ENCODE peak calls at places on chromosomes 12 and 14, in ten cellular contexts. One of them, this sample, is unnamed.

GRCh38 chr12:59149995-59150642 is 229.8 kb upstream of the LRIG3 start:
- DNase-seq in foreskin keratinocyte: peak
- DNase-seq in A549: peak
- DNase-seq in ovary: no peak
- DNase-seq in tibial nerve: no peak
- DNase-seq in left lung: no peak
- DNase-seq in RWPE1: peak
- DNase-seq in AG04450: peak
- DNase-seq in right lobe of liver: no peak
- DNase-seq in left ventricle myocardium inferior: no peak
- DNase-seq in this sample: no peak

GRCh38 chr12:868722-869121 is 80.8 kb downstream of the RAD52 start:
- DNase-seq in right lobe of liver: no peak
- DNase-seq in A549: no peak
- DNase-seq in left lung: no peak
- DNase-seq in left ventricle myocardium inferior: no peak
- DNase-seq in ovary: no peak
- DNase-seq in foreskin keratinocyte: no peak
- DNase-seq in AG04450: no peak
- DNase-seq in RWPE1: no peak
- DNase-seq in tibial nerve: no peak
- DNase-seq in this sample: no peak

GRCh38 chr12:54360717-54361456 is 3.4 kb downstream of the GPR84 start:
- DNase-seq in right lobe of liver: peak
- DNase-seq in left ventricle myocardium inferior: peak
- DNase-seq in AG04450: no peak
- DNase-seq in ovary: peak
- DNase-seq in A549: peak
- DNase-seq in left lung: peak
- DNase-seq in RWPE1: peak
- DNase-seq in tibial nerve: peak
- DNase-seq in foreskin keratinocyte: no peak
- DNase-seq in this sample: peak

GRCh38 chr12:27535318-27535717 is 11.3 kb downstream of the PPFIBP1 start:
- DNase-seq in left lung: no peak
- DNase-seq in foreskin keratinocyte: no peak
- DNase-seq in ovary: no peak
- DNase-seq in tibial nerve: no peak
- DNase-seq in right lobe of liver: no peak
- DNase-seq in left ventricle myocardium inferior: no peak
- DNase-seq in AG04450: no peak
- DNase-seq in RWPE1: no peak
- DNase-seq in A549: no peak
- DNase-seq in this sample: no peak

GRCh38 chr14:82879949-82880535 is 1346.4 kb upstream of the SEL1L start:
- DNase-seq in RWPE1: no peak
- DNase-seq in left ventricle myocardium inferior: no peak
- DNase-seq in A549: no peak
- DNase-seq in foreskin keratinocyte: peak
- DNase-seq in tibial nerve: no peak
- DNase-seq in right lobe of liver: no peak
- DNase-seq in AG04450: no peak
- DNase-seq in ovary: no peak
- DNase-seq in left lung: no peak
- DNase-seq in this sample: no peak

GRCh38 chr14:52043690-52044089 is 25.2 kb downstream of the NID2 start:
- DNase-seq in left lung: no peak
- DNase-seq in right lobe of liver: no peak
- DNase-seq in tibial nerve: no peak
- DNase-seq in AG04450: no peak
- DNase-seq in left ventricle myocardium inferior: no peak
- DNase-seq in A549: peak
- DNase-seq in RWPE1: peak
- DNase-seq in ovary: no peak
- DNase-seq in foreskin keratinocyte: no peak
- DNase-seq in this sample: no peak

GRCh38 chr14:65709576-65709975 is 297.0 kb downstream of the FUT8 start:
- DNase-seq in RWPE1: no peak
- DNase-seq in foreskin keratinocyte: no peak
- DNase-seq in right lobe of liver: no peak
- DNase-seq in tibial nerve: no peak
- DNase-seq in ovary: no peak
- DNase-seq in AG04450: no peak
- DNase-seq in A549: no peak
- DNase-seq in left lung: no peak
- DNase-seq in left ventricle myocardium inferior: no peak
- DNase-seq in this sample: no peak

GRCh38 chr12:966715-967114 is 17.2 kb upstream of the RAD52 start:
- DNase-seq in tibial nerve: no peak
- DNase-seq in ovary: no peak
- DNase-seq in left lung: no peak
- DNase-seq in right lobe of liver: no peak
- DNase-seq in foreskin keratinocyte: no peak
- DNase-seq in RWPE1: no peak
- DNase-seq in A549: no peak
- DNase-seq in AG04450: no peak
- DNase-seq in left ventricle myocardium inferior: no peak
- DNase-seq in this sample: no peak

GRCh38 chr12:93567174-93567573 is 5.3 kb upstream of the SOCS2 start:
- DNase-seq in foreskin keratinocyte: no peak
- DNase-seq in AG04450: no peak
- DNase-seq in left lung: no peak
- DNase-seq in tibial nerve: no peak
- DNase-seq in right lobe of liver: no peak
- DNase-seq in A549: no peak
- DNase-seq in left ventricle myocardium inferior: no peak
- DNase-seq in RWPE1: no peak
- DNase-seq in ovary: no peak
- DNase-seq in this sample: no peak

GRCh38 chr12:70849265-70849960 is 71.1 kb downstream of the PTPRR start:
- DNase-seq in tibial nerve: no peak
- DNase-seq in right lobe of liver: no peak
- DNase-seq in left lung: no peak
- DNase-seq in left ventricle myocardium inferior: no peak
- DNase-seq in RWPE1: peak
- DNase-seq in ovary: no peak
- DNase-seq in foreskin keratinocyte: no peak
- DNase-seq in AG04450: no peak
- DNase-seq in A549: peak
- DNase-seq in this sample: no peak

GRCh38 chr14:76716285-76716684 is 45.0 kb upstream of the VASH1 start:
- DNase-seq in left lung: no peak
- DNase-seq in foreskin keratinocyte: no peak
- DNase-seq in tibial nerve: no peak
- DNase-seq in AG04450: no peak
- DNase-seq in ovary: no peak
- DNase-seq in A549: no peak
- DNase-seq in left ventricle myocardium inferior: no peak
- DNase-seq in right lobe of liver: no peak
- DNase-seq in RWPE1: no peak
- DNase-seq in this sample: no peak

GRCh38 chr14:101844752-101845151 is 83.2 kb downstream of the PPP2R5C start:
- DNase-seq in ovary: no peak
- DNase-seq in RWPE1: no peak
- DNase-seq in foreskin keratinocyte: no peak
- DNase-seq in AG04450: no peak
- DNase-seq in right lobe of liver: no peak
- DNase-seq in A549: no peak
- DNase-seq in left ventricle myocardium inferior: no peak
- DNase-seq in left lung: no peak
- DNase-seq in tibial nerve: no peak
- DNase-seq in this sample: no peak

GRCh38 chr14:101845496-101845895 is 84.0 kb downstream of the PPP2R5C start:
- DNase-seq in left ventricle myocardium inferior: no peak
- DNase-seq in right lobe of liver: no peak
- DNase-seq in RWPE1: no peak
- DNase-seq in AG04450: no peak
- DNase-seq in tibial nerve: no peak
- DNase-seq in A549: no peak
- DNase-seq in ovary: no peak
- DNase-seq in left lung: no peak
- DNase-seq in foreskin keratinocyte: no peak
- DNase-seq in this sample: no peak

GRCh38 chr14:101844219-101844618 is 82.7 kb downstream of the PPP2R5C start:
- DNase-seq in left lung: no peak
- DNase-seq in A549: no peak
- DNase-seq in foreskin keratinocyte: no peak
- DNase-seq in AG04450: no peak
- DNase-seq in left ventricle myocardium inferior: peak
- DNase-seq in tibial nerve: no peak
- DNase-seq in RWPE1: no peak
- DNase-seq in ovary: no peak
- DNase-seq in right lobe of liver: no peak
- DNase-seq in this sample: no peak

GRCh38 chr14:101843038-101843437 is 81.5 kb downstream of the PPP2R5C start:
- DNase-seq in right lobe of liver: no peak
- DNase-seq in RWPE1: no peak
- DNase-seq in AG04450: no peak
- DNase-seq in left lung: no peak
- DNase-seq in ovary: no peak
- DNase-seq in left ventricle myocardium inferior: no peak
- DNase-seq in A549: no peak
- DNase-seq in tibial nerve: no peak
- DNase-seq in foreskin keratinocyte: no peak
- DNase-seq in this sample: no peak

GRCh38 chr14:101843665-101844064 is 82.2 kb downstream of the PPP2R5C start:
- DNase-seq in left lung: no peak
- DNase-seq in right lobe of liver: no peak
- DNase-seq in tibial nerve: no peak
- DNase-seq in left ventricle myocardium inferior: no peak
- DNase-seq in RWPE1: no peak
- DNase-seq in A549: peak
- DNase-seq in AG04450: no peak
- DNase-seq in foreskin keratinocyte: no peak
- DNase-seq in ovary: no peak
- DNase-seq in this sample: no peak
- H3K27ac ChIP-seq in left lung: no peak
- H3K27ac ChIP-seq in right lobe of liver: no peak
- H3K27ac ChIP-seq in tibial nerve: no peak
- H3K27ac ChIP-seq in left ventricle myocardium inferior: peak
- H3K27ac ChIP-seq in RWPE1: no peak
- H3K27ac ChIP-seq in A549: no peak
- H3K27ac ChIP-seq in AG04450: no peak
- H3K27ac ChIP-seq in foreskin keratinocyte: no peak
- H3K27ac ChIP-seq in ovary: no peak
- H3K27ac ChIP-seq in this sample: no peak

DNA sequence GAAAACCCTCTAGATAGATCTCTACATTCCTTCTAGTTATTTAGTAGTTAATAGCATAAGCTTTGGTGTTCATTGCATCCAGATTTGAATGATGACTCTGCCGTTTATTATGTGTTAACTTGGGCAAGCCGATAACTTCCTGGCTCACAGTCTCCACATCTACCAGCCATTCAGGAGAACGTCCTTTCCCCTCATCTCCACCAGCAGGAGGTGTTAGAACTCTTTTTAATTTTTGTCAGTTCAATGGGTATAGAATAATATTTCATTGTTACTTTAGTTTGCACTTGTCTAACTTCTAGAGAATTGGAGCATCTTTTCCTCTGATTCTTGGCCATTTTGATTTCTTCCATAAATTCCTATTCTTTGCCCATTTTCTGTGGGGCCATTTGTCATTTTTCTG is 30.0 kb upstream of the WSCD2 start:
- DNase-seq in foreskin keratinocyte: no peak
- DNase-seq in ovary: no peak
- DNase-seq in RWPE1: no peak
- DNase-seq in AG04450: no peak
- DNase-seq in right lobe of liver: no peak
- DNase-seq in tibial nerve: no peak
- DNase-seq in A549: no peak
- DNase-seq in left lung: no peak
- DNase-seq in left ventricle myocardium inferior: no peak
- DNase-seq in this sample: no peak
- TF ChIP-seq CTCF in foreskin keratinocyte: peak
- TF ChIP-seq CTCF in ovary: no peak
- TF ChIP-seq CTCF in RWPE1: no peak
- TF ChIP-seq CTCF in AG04450: no peak
- TF ChIP-seq CTCF in right lobe of liver: peak
- TF ChIP-seq CTCF in tibial nerve: peak
- TF ChIP-seq CTCF in A549: no peak
- TF ChIP-seq CTCF in left lung: no peak
- TF ChIP-seq CTCF in left ventricle myocardium inferior: peak
- TF ChIP-seq CTCF in this sample: no peak

GRCh38 chr12:53064613-53065415 is 14.4 kb downstream of the SPRYD3 start:
- DNase-seq in foreskin keratinocyte: no peak
- DNase-seq in AG04450: no peak
- DNase-seq in left ventricle myocardium inferior: no peak
- DNase-seq in right lobe of liver: no peak
- DNase-seq in ovary: peak
- DNase-seq in left lung: no peak
- DNase-seq in A549: no peak
- DNase-seq in tibial nerve: peak
- DNase-seq in RWPE1: no peak
- DNase-seq in this sample: no peak

GRCh38 chr12:53066594-53066978 is 12.6 kb downstream of the SPRYD3 start:
- DNase-seq in left ventricle myocardium inferior: no peak
- DNase-seq in A549: no peak
- DNase-seq in RWPE1: no peak
- DNase-seq in foreskin keratinocyte: no peak
- DNase-seq in left lung: no peak
- DNase-seq in ovary: peak
- DNase-seq in right lobe of liver: no peak
- DNase-seq in tibial nerve: no peak
- DNase-seq in AG04450: no peak
- DNase-seq in this sample: no peak

GRCh38 chr12:53065470-53065869 is 13.7 kb downstream of the SPRYD3 start:
- DNase-seq in AG04450: no peak
- DNase-seq in left lung: no peak
- DNase-seq in ovary: peak
- DNase-seq in tibial nerve: no peak
- DNase-seq in foreskin keratinocyte: no peak
- DNase-seq in RWPE1: no peak
- DNase-seq in A549: no peak
- DNase-seq in left ventricle myocardium inferior: no peak
- DNase-seq in right lobe of liver: no peak
- DNase-seq in this sample: no peak

GRCh38 chr12:53067074-53067992 is 11.9 kb downstream of the SPRYD3 start:
- DNase-seq in AG04450: no peak
- DNase-seq in RWPE1: no peak
- DNase-seq in left lung: no peak
- DNase-seq in foreskin keratinocyte: no peak
- DNase-seq in tibial nerve: no peak
- DNase-seq in ovary: peak
- DNase-seq in right lobe of liver: no peak
- DNase-seq in A549: no peak
- DNase-seq in left ventricle myocardium inferior: no peak
- DNase-seq in this sample: no peak

GRCh38 chr12:53065975-53066593 is 13.1 kb downstream of the SPRYD3 start:
- DNase-seq in ovary: peak
- DNase-seq in tibial nerve: no peak
- DNase-seq in right lobe of liver: no peak
- DNase-seq in foreskin keratinocyte: no peak
- DNase-seq in left ventricle myocardium inferior: peak
- DNase-seq in left lung: peak
- DNase-seq in A549: peak
- DNase-seq in AG04450: no peak
- DNase-seq in RWPE1: peak
- DNase-seq in this sample: peak
- H3K27ac ChIP-seq in ovary: peak
- H3K27ac ChIP-seq in tibial nerve: peak
- H3K27ac ChIP-seq in right lobe of liver: peak
- H3K27ac ChIP-seq in foreskin keratinocyte: no peak
- H3K27ac ChIP-seq in left ventricle myocardium inferior: peak
- H3K27ac ChIP-seq in left lung: no peak
- H3K27ac ChIP-seq in A549: peak
- H3K27ac ChIP-seq in AG04450: peak
- H3K27ac ChIP-seq in RWPE1: peak
- H3K27ac ChIP-seq in this sample: peak

GRCh38 chr12:28993720-28994119 is 155.4 kb upstream of the FAR2 start:
- DNase-seq in right lobe of liver: no peak
- DNase-seq in foreskin keratinocyte: no peak
- DNase-seq in RWPE1: no peak
- DNase-seq in left ventricle myocardium inferior: no peak
- DNase-seq in ovary: no peak
- DNase-seq in tibial nerve: no peak
- DNase-seq in left lung: no peak
- DNase-seq in A549: no peak
- DNase-seq in AG04450: no peak
- DNase-seq in this sample: no peak
- TF ChIP-seq CTCF in right lobe of liver: no peak
- TF ChIP-seq CTCF in foreskin keratinocyte: no peak
- TF ChIP-seq CTCF in RWPE1: no peak
- TF ChIP-seq CTCF in left ventricle myocardium inferior: no peak
- TF ChIP-seq CTCF in ovary: no peak
- TF ChIP-seq CTCF in tibial nerve: no peak
- TF ChIP-seq CTCF in left lung: no peak
- TF ChIP-seq CTCF in A549: no peak
- TF ChIP-seq CTCF in AG04450: no peak
- TF ChIP-seq CTCF in this sample: no peak

This sample was measured in dorsolateral prefrontal cortex.